ENCODE peak calls at places on chromosomes 3 and 15, in nine cellular contexts. One of them, this sample, is unnamed. For H3K4me1, the result is how much of the 10 kb centered on the place peaks cover.

GRCh38 chr3:159724627-159725026 is 264.0 kb upstream of the IL12A start:
- DNase-seq in GM23338: no peak
- DNase-seq in MM.1S: peak
- DNase-seq in pancreas: no peak
- DNase-seq in lower lobe of right lung: no peak
- DNase-seq in PC-3: peak
- DNase-seq in fibroblast of lung: no peak
- DNase-seq in osteoblast: no peak
- DNase-seq in A673: no peak
- DNase-seq in this sample: no peak

GRCh38 chr15:31405200-31405929 is 78.7 kb downstream of the KLF13 start:
- DNase-seq in GM23338: no peak
- DNase-seq in MM.1S: peak
- DNase-seq in pancreas: no peak
- DNase-seq in lower lobe of right lung: no peak
- DNase-seq in PC-3: peak
- DNase-seq in fibroblast of lung: no peak
- DNase-seq in osteoblast: no peak
- DNase-seq in A673: no peak
- DNase-seq in this sample: peak

GRCh38 chr15:76576526-76577279 is 240.1 kb downstream of the ISL2 start:
- DNase-seq in GM23338: no peak
- DNase-seq in MM.1S: no peak
- DNase-seq in pancreas: no peak
- DNase-seq in lower lobe of right lung: peak
- DNase-seq in PC-3: no peak
- DNase-seq in fibroblast of lung: peak
- DNase-seq in osteoblast: no peak
- DNase-seq in A673: peak
- DNase-seq in this sample: no peak

GRCh38 chr3:126147932-126148683 is 32.3 kb downstream of the ALDH1L1 start:
- DNase-seq in GM23338: no peak
- DNase-seq in MM.1S: no peak
- DNase-seq in pancreas: peak
- DNase-seq in lower lobe of right lung: peak
- DNase-seq in PC-3: no peak
- DNase-seq in fibroblast of lung: no peak
- DNase-seq in osteoblast: peak
- DNase-seq in A673: no peak
- DNase-seq in this sample: no peak

GRCh38 chr3:169661567-169662214 is 1.8 kb downstream of the MECOM start:
- DNase-seq in GM23338: peak
- DNase-seq in MM.1S: peak
- DNase-seq in pancreas: peak
- DNase-seq in lower lobe of right lung: peak
- DNase-seq in PC-3: peak
- DNase-seq in fibroblast of lung: peak
- DNase-seq in osteoblast: peak
- DNase-seq in A673: peak
- DNase-seq in this sample: no peak

GRCh38 chr3:163753033-163753432 is 1325.3 kb downstream of the SI start:
- DNase-seq in GM23338: no peak
- DNase-seq in MM.1S: no peak
- DNase-seq in pancreas: no peak
- DNase-seq in lower lobe of right lung: no peak
- DNase-seq in PC-3: no peak
- DNase-seq in fibroblast of lung: no peak
- DNase-seq in osteoblast: no peak
- DNase-seq in A673: no peak
- DNase-seq in this sample: peak

GRCh38 chr3:10833855-10834414 is 17.9 kb downstream of the SLC6A11 start:
- DNase-seq in GM23338: no peak
- DNase-seq in MM.1S: peak
- DNase-seq in pancreas: no peak
- DNase-seq in lower lobe of right lung: no peak
- DNase-seq in PC-3: no peak
- DNase-seq in fibroblast of lung: no peak
- DNase-seq in osteoblast: no peak
- DNase-seq in A673: no peak
- DNase-seq in this sample: no peak

GRCh38 chr15:38297623-38298388 is 45.2 kb downstream of the SPRED1 start:
- DNase-seq in GM23338: no peak
- DNase-seq in MM.1S: no peak
- DNase-seq in pancreas: no peak
- DNase-seq in lower lobe of right lung: no peak
- DNase-seq in PC-3: peak
- DNase-seq in fibroblast of lung: peak
- DNase-seq in osteoblast: no peak
- DNase-seq in A673: peak
- DNase-seq in this sample: no peak

GRCh38 chr3:193732391-193732790 is 139.4 kb downstream of the OPA1 start:
- DNase-seq in GM23338: no peak
- DNase-seq in MM.1S: no peak
- DNase-seq in pancreas: no peak
- DNase-seq in lower lobe of right lung: no peak
- DNase-seq in PC-3: peak
- DNase-seq in fibroblast of lung: peak
- DNase-seq in osteoblast: peak
- DNase-seq in A673: no peak
- DNase-seq in this sample: no peak

GRCh38 chr3:158808697-158809096 is 6.8 kb downstream of the MFSD1 start:
- DNase-seq in GM23338: no peak
- DNase-seq in MM.1S: peak
- DNase-seq in pancreas: no peak
- DNase-seq in lower lobe of right lung: no peak
- DNase-seq in PC-3: peak
- DNase-seq in fibroblast of lung: peak
- DNase-seq in osteoblast: no peak
- DNase-seq in A673: no peak
- DNase-seq in this sample: peak

GRCh38 chr3:49469037-49469875 is 811 bp upstream of the DAG1 start:
- DNase-seq in GM23338: peak
- DNase-seq in MM.1S: no peak
- DNase-seq in pancreas: peak
- DNase-seq in lower lobe of right lung: peak
- DNase-seq in PC-3: peak
- DNase-seq in fibroblast of lung: peak
- DNase-seq in osteoblast: peak
- DNase-seq in A673: peak
- DNase-seq in this sample: no peak

GRCh38 chr15:100861511-100861991 is 18.1 kb upstream of the ALDH1A3 start:
- DNase-seq in GM23338: no peak
- DNase-seq in MM.1S: peak
- DNase-seq in pancreas: no peak
- DNase-seq in lower lobe of right lung: no peak
- DNase-seq in PC-3: no peak
- DNase-seq in fibroblast of lung: no peak
- DNase-seq in osteoblast: peak
- DNase-seq in A673: no peak
- DNase-seq in this sample: no peak

GRCh38 chr15:66456211-66456610 is 41.4 kb downstream of the SNAPC5 start:
- DNase-seq in GM23338: no peak
- DNase-seq in MM.1S: no peak
- DNase-seq in pancreas: no peak
- DNase-seq in lower lobe of right lung: no peak
- DNase-seq in PC-3: peak
- DNase-seq in fibroblast of lung: no peak
- DNase-seq in osteoblast: no peak
- DNase-seq in A673: no peak
- DNase-seq in this sample: no peak

GRCh38 chr3:170301404-170301803 is 56.1 kb upstream of the SKIL start:
- DNase-seq in GM23338: no peak
- DNase-seq in MM.1S: no peak
- DNase-seq in pancreas: no peak
- DNase-seq in lower lobe of right lung: no peak
- DNase-seq in PC-3: no peak
- DNase-seq in fibroblast of lung: peak
- DNase-seq in osteoblast: no peak
- DNase-seq in A673: no peak
- DNase-seq in this sample: no peak

GRCh38 chr3:164577667-164578066 is 500.6 kb downstream of the SI start:
- DNase-seq in GM23338: no peak
- DNase-seq in MM.1S: no peak
- DNase-seq in pancreas: no peak
- DNase-seq in lower lobe of right lung: no peak
- DNase-seq in PC-3: no peak
- DNase-seq in fibroblast of lung: no peak
- DNase-seq in osteoblast: no peak
- DNase-seq in A673: no peak
- DNase-seq in this sample: no peak

DNA sequence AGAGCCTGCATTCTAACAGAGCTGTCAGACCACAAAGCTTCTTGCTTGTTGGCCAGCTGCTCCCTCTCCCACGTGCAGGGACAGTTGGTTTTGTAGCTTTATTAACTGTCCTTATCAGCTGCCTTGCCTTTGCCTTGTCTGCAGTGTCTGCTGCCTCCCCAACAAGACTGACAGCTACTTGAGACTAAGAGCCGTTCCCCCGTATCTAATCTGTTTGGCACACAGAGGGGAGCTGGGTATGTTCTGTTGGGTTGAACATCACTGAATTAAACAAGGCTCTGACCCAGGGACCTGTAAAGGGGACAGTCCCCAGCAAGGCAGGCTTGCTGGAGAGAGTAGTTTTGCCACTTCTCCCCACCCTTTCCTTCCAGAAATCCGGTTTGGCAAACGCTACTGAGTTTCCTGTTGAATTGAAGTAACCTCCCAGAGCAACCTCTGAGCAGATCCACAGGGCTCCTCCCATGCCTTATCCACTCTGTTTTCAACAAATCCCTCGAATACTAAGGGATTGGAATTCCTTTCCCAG is 116.1 kb downstream of the ANP32A start:
- DNase-seq in GM23338: no peak
- DNase-seq in MM.1S: no peak
- DNase-seq in pancreas: no peak
- DNase-seq in lower lobe of right lung: no peak
- DNase-seq in PC-3: no peak
- DNase-seq in fibroblast of lung: peak
- DNase-seq in osteoblast: peak
- DNase-seq in A673: no peak
- DNase-seq in this sample: no peak
- H3K4me1 ChIP-seq in GM23338: under half
- H3K4me1 ChIP-seq in MM.1S: under half
- H3K4me1 ChIP-seq in pancreas: under half
- H3K4me1 ChIP-seq in lower lobe of right lung: under half
- H3K4me1 ChIP-seq in PC-3: under half
- H3K4me1 ChIP-seq in fibroblast of lung: under half
- H3K4me1 ChIP-seq in osteoblast: under half
- H3K4me1 ChIP-seq in A673: under half
- H3K4me1 ChIP-seq in this sample: under half

DNA sequence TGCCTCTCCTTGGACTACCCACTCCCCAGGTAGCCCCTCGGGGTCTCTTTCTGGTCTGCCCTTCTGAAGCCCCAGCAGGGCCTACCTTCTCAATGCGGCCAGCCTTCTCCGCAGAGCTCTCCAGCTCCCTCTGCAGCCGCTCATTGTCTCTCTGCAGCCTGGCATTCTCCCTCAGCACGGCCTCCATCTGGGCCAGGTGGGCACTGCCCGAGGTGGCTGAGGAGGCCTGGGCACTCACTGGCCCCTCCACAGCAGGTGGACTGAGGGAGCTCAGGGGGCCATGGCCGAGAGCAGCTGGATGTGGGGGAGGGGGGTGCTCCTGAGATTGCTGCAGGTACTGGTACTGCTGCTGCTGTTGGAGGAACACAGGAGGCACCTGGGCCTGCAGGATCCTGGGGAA is 6.8 kb downstream of the AMOTL2 start:
- DNase-seq in GM23338: no peak
- DNase-seq in MM.1S: no peak
- DNase-seq in pancreas: peak
- DNase-seq in lower lobe of right lung: no peak
- DNase-seq in PC-3: no peak
- DNase-seq in fibroblast of lung: no peak
- DNase-seq in osteoblast: peak
- DNase-seq in A673: no peak
- DNase-seq in this sample: no peak
- H3K4me1 ChIP-seq in GM23338: under half
- H3K4me1 ChIP-seq in MM.1S: under half
- H3K4me1 ChIP-seq in pancreas: under half
- H3K4me1 ChIP-seq in lower lobe of right lung: half or more
- H3K4me1 ChIP-seq in PC-3: half or more
- H3K4me1 ChIP-seq in fibroblast of lung: half or more
- H3K4me1 ChIP-seq in osteoblast: half or more
- H3K4me1 ChIP-seq in A673: half or more
- H3K4me1 ChIP-seq in this sample: under half

DNA sequence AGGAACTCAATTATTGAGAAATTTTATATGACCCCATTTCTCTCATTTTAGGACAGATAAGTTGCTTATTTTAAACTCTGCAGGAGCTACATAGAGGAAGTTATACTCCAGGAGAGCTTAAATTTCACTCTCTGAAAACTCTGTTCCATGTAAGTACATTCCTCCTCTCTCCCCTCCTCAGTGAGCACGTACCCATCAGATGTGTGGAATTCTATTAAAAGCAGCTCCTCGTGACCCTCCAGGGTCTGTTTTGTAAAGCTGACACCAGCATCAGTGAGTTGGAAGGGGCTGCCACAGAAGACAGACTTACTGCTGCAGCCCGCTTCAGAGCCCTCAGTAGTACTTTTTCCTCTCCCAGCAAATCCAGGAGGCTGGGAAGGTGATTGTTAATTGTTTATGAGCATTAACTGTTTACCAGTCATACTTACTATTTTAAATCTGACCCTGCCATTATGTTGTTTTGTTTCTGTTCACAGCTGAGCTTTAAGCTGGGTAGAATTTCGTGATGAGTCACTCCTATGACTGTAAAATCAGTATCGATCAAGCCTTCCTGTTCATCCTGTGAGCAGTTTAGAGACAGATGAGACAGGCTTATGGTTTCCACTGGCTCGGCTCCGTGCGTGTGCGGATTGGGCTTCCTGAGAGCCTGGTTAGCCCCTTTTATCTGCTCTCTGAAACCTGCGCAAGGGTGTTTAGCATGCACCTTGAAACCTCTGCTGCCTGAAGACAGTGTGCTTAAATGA is 20.4 kb downstream of the IGF1R start:
- DNase-seq in GM23338: no peak
- DNase-seq in MM.1S: no peak
- DNase-seq in pancreas: no peak
- DNase-seq in lower lobe of right lung: no peak
- DNase-seq in PC-3: peak
- DNase-seq in fibroblast of lung: peak
- DNase-seq in osteoblast: peak
- DNase-seq in A673: no peak
- DNase-seq in this sample: no peak
- H3K4me1 ChIP-seq in GM23338: half or more
- H3K4me1 ChIP-seq in MM.1S: under half
- H3K4me1 ChIP-seq in pancreas: under half
- H3K4me1 ChIP-seq in lower lobe of right lung: half or more
- H3K4me1 ChIP-seq in PC-3: under half
- H3K4me1 ChIP-seq in fibroblast of lung: under half
- H3K4me1 ChIP-seq in osteoblast: under half
- H3K4me1 ChIP-seq in A673: under half
- H3K4me1 ChIP-seq in this sample: under half

DNA sequence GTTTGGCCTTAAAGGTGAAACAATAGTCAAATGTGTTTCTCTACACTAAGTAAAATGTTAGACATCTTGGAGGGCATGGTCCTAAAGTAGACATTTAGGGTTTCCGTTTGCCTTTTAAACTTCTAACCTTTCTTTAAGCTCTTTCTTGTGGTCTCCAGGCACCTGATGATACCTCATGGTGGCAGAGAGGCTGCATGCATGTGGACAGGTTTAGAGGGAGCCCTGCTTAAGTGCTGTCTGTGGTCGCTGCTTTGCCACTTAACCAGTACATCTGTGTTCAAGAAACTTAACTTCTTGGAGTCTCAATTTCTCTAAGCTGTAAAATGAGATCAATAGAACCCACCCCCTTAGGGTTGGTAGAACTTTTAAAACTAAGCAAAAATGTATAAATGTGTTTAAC is 6.2 kb downstream of the MITF start:
- DNase-seq in GM23338: no peak
- DNase-seq in MM.1S: no peak
- DNase-seq in pancreas: no peak
- DNase-seq in lower lobe of right lung: no peak
- DNase-seq in PC-3: no peak
- DNase-seq in fibroblast of lung: no peak
- DNase-seq in osteoblast: no peak
- DNase-seq in A673: no peak
- DNase-seq in this sample: no peak
- H3K4me1 ChIP-seq in GM23338: under half
- H3K4me1 ChIP-seq in MM.1S: under half
- H3K4me1 ChIP-seq in pancreas: under half
- H3K4me1 ChIP-seq in lower lobe of right lung: half or more
- H3K4me1 ChIP-seq in PC-3: under half
- H3K4me1 ChIP-seq in fibroblast of lung: under half
- H3K4me1 ChIP-seq in osteoblast: under half
- H3K4me1 ChIP-seq in A673: under half
- H3K4me1 ChIP-seq in this sample: under half

This sample was measured in DND-41.